ENCODE peak calls at places on chromosomes 4 and X, in eight cellular contexts. One of them, this sample, is unnamed.
A peak's percentile ranks its signal among the peaks of the same experiment; 100 is the strongest.

GRCh38 chr4:73452953-73453700 is 17.1 kb downstream of the AFP start:
- DNase-seq in pancreas: no peak
- DNase-seq in psoas muscle: no peak
- DNase-seq in CD8-positive, alpha-beta T cell: no peak
- DNase-seq in breast epithelium: no peak
- DNase-seq in heart right ventricle: no peak
- DNase-seq in AG04450: no peak
- DNase-seq in lower lobe of right lung: no peak
- DNase-seq in this sample: no peak

GRCh38 chrX:74304016-74304415 is at the start of gene ZCCHC13:
- DNase-seq in breast epithelium: no peak
- DNase-seq in CD8-positive, alpha-beta T cell: no peak
- DNase-seq in pancreas: no peak
- DNase-seq in psoas muscle: no peak
- DNase-seq in lower lobe of right lung: no peak
- DNase-seq in AG04450: no peak
- DNase-seq in heart right ventricle: no peak
- DNase-seq in this sample: no peak

GRCh38 chrX:120794525-120794975 is 81.1 kb downstream of the CT47B1 start:
- DNase-seq in breast epithelium: no peak
- DNase-seq in psoas muscle: no peak
- DNase-seq in pancreas: no peak
- DNase-seq in heart right ventricle: peak; percentile 4
- DNase-seq in lower lobe of right lung: no peak
- DNase-seq in AG04450: no peak
- DNase-seq in CD8-positive, alpha-beta T cell: no peak
- DNase-seq in this sample: peak; percentile 45

GRCh38 chr4:126701756-126702155 is 931.0 kb upstream of the INTU start:
- DNase-seq in psoas muscle: no peak
- DNase-seq in heart right ventricle: peak; percentile 41
- DNase-seq in AG04450: no peak
- DNase-seq in pancreas: no peak
- DNase-seq in lower lobe of right lung: no peak
- DNase-seq in breast epithelium: no peak
- DNase-seq in CD8-positive, alpha-beta T cell: no peak
- DNase-seq in this sample: peak; percentile 33

GRCh38 chrX:53678667-53679066 is 7.9 kb downstream of the HUWE1 start:
- DNase-seq in lower lobe of right lung: no peak
- DNase-seq in CD8-positive, alpha-beta T cell: no peak
- DNase-seq in heart right ventricle: no peak
- DNase-seq in breast epithelium: no peak
- DNase-seq in AG04450: no peak
- DNase-seq in pancreas: no peak
- DNase-seq in psoas muscle: no peak
- DNase-seq in this sample: no peak

GRCh38 chrX:110414679-110415439 is 56.2 kb downstream of the RTL9 start:
- DNase-seq in breast epithelium: no peak
- DNase-seq in heart right ventricle: no peak
- DNase-seq in AG04450: no peak
- DNase-seq in psoas muscle: no peak
- DNase-seq in pancreas: no peak
- DNase-seq in CD8-positive, alpha-beta T cell: no peak
- DNase-seq in lower lobe of right lung: no peak
- DNase-seq in this sample: peak; percentile 34

GRCh38 chr4:9921326-9921725 is 100.0 kb downstream of the SLC2A9 start:
- DNase-seq in CD8-positive, alpha-beta T cell: no peak
- DNase-seq in breast epithelium: no peak
- DNase-seq in psoas muscle: no peak
- DNase-seq in heart right ventricle: no peak
- DNase-seq in lower lobe of right lung: no peak
- DNase-seq in AG04450: no peak
- DNase-seq in pancreas: no peak
- DNase-seq in this sample: no peak

GRCh38 chr4:146165840-146166239 is 9.7 kb upstream of the LSM6 start:
- DNase-seq in pancreas: no peak
- DNase-seq in heart right ventricle: no peak
- DNase-seq in CD8-positive, alpha-beta T cell: no peak
- DNase-seq in lower lobe of right lung: no peak
- DNase-seq in AG04450: peak; percentile 34
- DNase-seq in breast epithelium: peak; percentile 43
- DNase-seq in psoas muscle: no peak
- DNase-seq in this sample: peak; percentile 61

GRCh38 chrX:44400588-44400987 is 57.1 kb upstream of the EFHC2 start:
- DNase-seq in pancreas: no peak
- DNase-seq in CD8-positive, alpha-beta T cell: no peak
- DNase-seq in AG04450: peak; percentile 80
- DNase-seq in heart right ventricle: no peak
- DNase-seq in lower lobe of right lung: peak; percentile 37
- DNase-seq in breast epithelium: no peak
- DNase-seq in psoas muscle: no peak
- DNase-seq in this sample: peak; percentile 91

GRCh38 chr4:133000012-133000411 is 149.1 kb upstream of the PCDH10 start:
- DNase-seq in CD8-positive, alpha-beta T cell: no peak
- DNase-seq in AG04450: no peak
- DNase-seq in lower lobe of right lung: no peak
- DNase-seq in psoas muscle: no peak
- DNase-seq in heart right ventricle: no peak
- DNase-seq in pancreas: no peak
- DNase-seq in breast epithelium: no peak
- DNase-seq in this sample: peak; percentile 12

GRCh38 chrX:71181558-71181909 is 36.9 kb downstream of the NLGN3 start:
- DNase-seq in lower lobe of right lung: no peak
- DNase-seq in CD8-positive, alpha-beta T cell: peak; percentile 53
- DNase-seq in breast epithelium: no peak
- DNase-seq in psoas muscle: no peak
- DNase-seq in pancreas: no peak
- DNase-seq in heart right ventricle: peak; percentile 4
- DNase-seq in AG04450: no peak
- DNase-seq in this sample: no peak

GRCh38 chrX:31445542-31445941 is 373.7 kb upstream of the FTHL17 start:
- DNase-seq in pancreas: no peak
- DNase-seq in CD8-positive, alpha-beta T cell: no peak
- DNase-seq in psoas muscle: no peak
- DNase-seq in heart right ventricle: peak; percentile 16
- DNase-seq in AG04450: no peak
- DNase-seq in lower lobe of right lung: no peak
- DNase-seq in breast epithelium: no peak
- DNase-seq in this sample: no peak

GRCh38 chrX:24684048-24684447 is 9.7 kb upstream of the POLA1 start:
- DNase-seq in pancreas: no peak
- DNase-seq in breast epithelium: no peak
- DNase-seq in lower lobe of right lung: no peak
- DNase-seq in AG04450: no peak
- DNase-seq in psoas muscle: no peak
- DNase-seq in heart right ventricle: no peak
- DNase-seq in CD8-positive, alpha-beta T cell: no peak
- DNase-seq in this sample: no peak

GRCh38 chrX:138710866-138711331 is 618 bp downstream of the FGF13 start:
- DNase-seq in breast epithelium: no peak
- DNase-seq in pancreas: peak; percentile 10
- DNase-seq in lower lobe of right lung: peak; percentile 16
- DNase-seq in CD8-positive, alpha-beta T cell: no peak
- DNase-seq in heart right ventricle: no peak
- DNase-seq in psoas muscle: peak; percentile 12
- DNase-seq in AG04450: no peak
- DNase-seq in this sample: no peak

GRCh38 chrX:151793886-151794285 is 59.3 kb downstream of the CNGA2 start:
- DNase-seq in AG04450: no peak
- DNase-seq in lower lobe of right lung: no peak
- DNase-seq in heart right ventricle: no peak
- DNase-seq in breast epithelium: no peak
- DNase-seq in psoas muscle: no peak
- DNase-seq in pancreas: no peak
- DNase-seq in CD8-positive, alpha-beta T cell: no peak
- DNase-seq in this sample: no peak

GRCh38 chr4:55868691-55869090 is 15.2 kb downstream of the EXOC1 start:
- DNase-seq in pancreas: no peak
- DNase-seq in CD8-positive, alpha-beta T cell: no peak
- DNase-seq in lower lobe of right lung: no peak
- DNase-seq in AG04450: no peak
- DNase-seq in psoas muscle: no peak
- DNase-seq in breast epithelium: no peak
- DNase-seq in heart right ventricle: no peak
- DNase-seq in this sample: no peak

GRCh38 chr4:86013623-86014022 is 346.2 kb downstream of the MAPK10 start:
- DNase-seq in psoas muscle: no peak
- DNase-seq in AG04450: peak; percentile 18
- DNase-seq in pancreas: no peak
- DNase-seq in lower lobe of right lung: no peak
- DNase-seq in breast epithelium: no peak
- DNase-seq in heart right ventricle: no peak
- DNase-seq in CD8-positive, alpha-beta T cell: no peak
- DNase-seq in this sample: peak; percentile 80

GRCh38 chr4:74331252-74331651 is 23.0 kb downstream of the EPGN start:
- DNase-seq in psoas muscle: no peak
- DNase-seq in pancreas: no peak
- DNase-seq in CD8-positive, alpha-beta T cell: no peak
- DNase-seq in heart right ventricle: no peak
- DNase-seq in AG04450: no peak
- DNase-seq in lower lobe of right lung: no peak
- DNase-seq in breast epithelium: no peak
- DNase-seq in this sample: no peak

GRCh38 chr4:149370002-149370401 is 445.6 kb downstream of the IQCM start:
- DNase-seq in AG04450: no peak
- DNase-seq in breast epithelium: no peak
- DNase-seq in heart right ventricle: no peak
- DNase-seq in pancreas: no peak
- DNase-seq in psoas muscle: no peak
- DNase-seq in CD8-positive, alpha-beta T cell: no peak
- DNase-seq in lower lobe of right lung: no peak
- DNase-seq in this sample: no peak

GRCh38 chrX:149758068-149758714 is 15.7 kb upstream of the HSFX1 start:
- DNase-seq in heart right ventricle: no peak
- DNase-seq in AG04450: no peak
- DNase-seq in CD8-positive, alpha-beta T cell: no peak
- DNase-seq in lower lobe of right lung: no peak
- DNase-seq in pancreas: no peak
- DNase-seq in psoas muscle: no peak
- DNase-seq in breast epithelium: no peak
- DNase-seq in this sample: no peak

GRCh38 chr4:126582737-126583136 is 1050.0 kb upstream of the INTU start:
- DNase-seq in CD8-positive, alpha-beta T cell: no peak
- DNase-seq in breast epithelium: no peak
- DNase-seq in lower lobe of right lung: no peak
- DNase-seq in AG04450: no peak
- DNase-seq in heart right ventricle: no peak
- DNase-seq in psoas muscle: no peak
- DNase-seq in pancreas: peak; percentile 4
- DNase-seq in this sample: no peak

GRCh38 chr4:184534511-184535391 is 60.4 kb upstream of the IRF2 start:
- DNase-seq in heart right ventricle: no peak
- DNase-seq in breast epithelium: no peak
- DNase-seq in psoas muscle: no peak
- DNase-seq in AG04450: no peak
- DNase-seq in CD8-positive, alpha-beta T cell: no peak
- DNase-seq in lower lobe of right lung: no peak
- DNase-seq in pancreas: no peak
- DNase-seq in this sample: peak; percentile 72
- H3K4me3 ChIP-seq in heart right ventricle: no peak overlapping the region
- H3K4me3 ChIP-seq in breast epithelium: no peak overlapping the region
- H3K4me3 ChIP-seq in psoas muscle: no peak overlapping the region
- H3K4me3 ChIP-seq in AG04450: no peak overlapping the region
- H3K4me3 ChIP-seq in CD8-positive, alpha-beta T cell: peak overlapping the region; percentile 24
- H3K4me3 ChIP-seq in lower lobe of right lung: no peak overlapping the region
- H3K4me3 ChIP-seq in pancreas: no peak overlapping the region
- H3K4me3 ChIP-seq in this sample: no peak overlapping the region

GRCh38 chr4:161702287-161702686 is 461.5 kb downstream of the FSTL5 start:
- DNase-seq in lower lobe of right lung: no peak
- DNase-seq in pancreas: no peak
- DNase-seq in psoas muscle: no peak
- DNase-seq in breast epithelium: no peak
- DNase-seq in heart right ventricle: no peak
- DNase-seq in AG04450: no peak
- DNase-seq in CD8-positive, alpha-beta T cell: no peak
- DNase-seq in this sample: no peak
- TF ChIP-seq CTCF in lower lobe of right lung: no peak
- TF ChIP-seq CTCF in pancreas: no peak
- TF ChIP-seq CTCF in psoas muscle: no peak
- TF ChIP-seq CTCF in breast epithelium: no peak
- TF ChIP-seq CTCF in heart right ventricle: no peak
- TF ChIP-seq CTCF in AG04450: peak; percentile 11
- TF ChIP-seq CTCF in CD8-positive, alpha-beta T cell: no peak
- TF ChIP-seq CTCF in this sample: peak; percentile 26

GRCh38 chr4:3660086-3660927 is 105.9 kb upstream of the ADRA2C start:
- DNase-seq in breast epithelium: no peak
- DNase-seq in AG04450: no peak
- DNase-seq in pancreas: peak; percentile 70
- DNase-seq in lower lobe of right lung: no peak
- DNase-seq in CD8-positive, alpha-beta T cell: no peak
- DNase-seq in psoas muscle: no peak
- DNase-seq in heart right ventricle: no peak
- DNase-seq in this sample: no peak

GRCh38 chr4:3662516-3662915 is 103.7 kb upstream of the ADRA2C start:
- DNase-seq in heart right ventricle: no peak
- DNase-seq in breast epithelium: no peak
- DNase-seq in AG04450: no peak
- DNase-seq in pancreas: no peak
- DNase-seq in psoas muscle: no peak
- DNase-seq in CD8-positive, alpha-beta T cell: no peak
- DNase-seq in lower lobe of right lung: no peak
- DNase-seq in this sample: no peak

GRCh38 chr4:3660928-3661515 is 105.2 kb upstream of the ADRA2C start:
- DNase-seq in AG04450: no peak
- DNase-seq in CD8-positive, alpha-beta T cell: no peak
- DNase-seq in pancreas: no peak
- DNase-seq in heart right ventricle: no peak
- DNase-seq in lower lobe of right lung: no peak
- DNase-seq in psoas muscle: no peak
- DNase-seq in breast epithelium: no peak
- DNase-seq in this sample: no peak

GRCh38 chr4:3663791-3664190 is 102.4 kb upstream of the ADRA2C start:
- DNase-seq in pancreas: no peak
- DNase-seq in breast epithelium: no peak
- DNase-seq in psoas muscle: no peak
- DNase-seq in heart right ventricle: no peak
- DNase-seq in CD8-positive, alpha-beta T cell: no peak
- DNase-seq in lower lobe of right lung: no peak
- DNase-seq in AG04450: no peak
- DNase-seq in this sample: no peak

DNA sequence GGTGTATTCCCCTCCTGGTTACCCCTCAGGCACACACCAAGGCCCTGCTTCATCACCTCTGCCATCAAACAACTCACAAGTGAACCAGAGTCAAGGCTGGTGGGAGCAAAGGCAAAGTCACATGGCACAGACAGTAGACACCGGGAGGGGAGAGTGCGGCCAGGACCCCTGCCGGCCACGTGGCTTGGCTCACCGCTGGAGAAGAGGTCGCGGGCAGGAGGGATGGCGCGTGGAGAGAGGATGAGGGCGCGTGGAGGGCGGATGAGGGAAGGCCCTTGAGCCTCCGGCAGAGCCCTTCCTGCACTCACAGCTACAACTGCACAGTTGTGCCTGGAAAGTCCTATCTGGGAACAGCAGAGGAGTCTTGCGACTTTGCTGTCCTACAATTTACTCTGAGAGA is 104.2 kb upstream of the ADRA2C start:
- DNase-seq in psoas muscle: no peak
- DNase-seq in heart right ventricle: no peak
- DNase-seq in breast epithelium: no peak
- DNase-seq in lower lobe of right lung: no peak
- DNase-seq in pancreas: no peak
- DNase-seq in CD8-positive, alpha-beta T cell: no peak
- DNase-seq in AG04450: no peak
- DNase-seq in this sample: no peak
- H3K27ac ChIP-seq in psoas muscle: no peak overlapping the region
- H3K27ac ChIP-seq in heart right ventricle: no peak overlapping the region
- H3K27ac ChIP-seq in breast epithelium: no peak overlapping the region
- H3K27ac ChIP-seq in lower lobe of right lung: no peak overlapping the region
- H3K27ac ChIP-seq in pancreas: no peak overlapping the region
- H3K27ac ChIP-seq in CD8-positive, alpha-beta T cell: no peak overlapping the region
- H3K27ac ChIP-seq in AG04450: no peak overlapping the region
- H3K27ac ChIP-seq in this sample: no peak overlapping the region

GRCh38 chr4:184688447-184688846 is 38.9 kb downstream of the PRIMPOL start:
- DNase-seq in CD8-positive, alpha-beta T cell: no peak
- DNase-seq in psoas muscle: no peak
- DNase-seq in lower lobe of right lung: no peak
- DNase-seq in AG04450: peak; percentile 72
- DNase-seq in breast epithelium: no peak
- DNase-seq in heart right ventricle: no peak
- DNase-seq in pancreas: no peak
- DNase-seq in this sample: peak; percentile 92
- H3K4me3 ChIP-seq in CD8-positive, alpha-beta T cell: no peak overlapping the region
- H3K4me3 ChIP-seq in psoas muscle: no peak overlapping the region
- H3K4me3 ChIP-seq in lower lobe of right lung: no peak overlapping the region
- H3K4me3 ChIP-seq in AG04450: no peak overlapping the region
- H3K4me3 ChIP-seq in breast epithelium: no peak overlapping the region
- H3K4me3 ChIP-seq in heart right ventricle: no peak overlapping the region
- H3K4me3 ChIP-seq in pancreas: no peak overlapping the region
- H3K4me3 ChIP-seq in this sample: no peak overlapping the region

This sample was measured in brain microvascular endothelial cell.